ENCODE peak calls at places on chromosomes 7 and 10, in eight cellular contexts. O is SJSA1; I is DMS 273 treated with DMSO at 0.1 percent for 48 hours; J is PC-3; X is T-helper 2 cell treated with Interferon-gamma antibody and Interleukin-4, amounts not matched to agents 5 μg/mL and 100 μg/mL, for 36 hours; C is stimulated activated CD4-positive, alpha-beta T cell treated with anti-CD3 and anti-CD28 coated beads, Interleukin-4, amount 100 ng/mL, for 1 hour; R is hippocampal formation; U is myocyte. Q is an unnamed sample.

GRCh38 chr7:88357794-88358533 is 51.3 kb upstream of the STEAP4 start:
- DNase-seq in O (no peak), I (no peak), J (peak; percentile 54), X (no peak), C (no peak), R (no peak), U (peak; percentile 49), Q (no peak)

GRCh38 chr7:117997862-117998825 is 124.9 kb upstream of the CTTNBP2 start:
- DNase-seq in O (peak; percentile 87), I (no peak), J (peak; percentile 78), X (no peak), C (no peak), R (no peak), U (no peak), Q (no peak)

GRCh38 chr10:93751832-93752231 is 5.9 kb upstream of the LGI1 start:
- DNase-seq in O (peak; percentile 17), I (no peak), J (peak; percentile 22), X (no peak), C (peak; percentile 9), R (no peak), U (peak; percentile 30), Q (no peak)

GRCh38 chr10:102419561-102420442 is 834 bp upstream of the FBXL15 start:
- DNase-seq in O (peak; percentile 47), I (no peak), J (peak; percentile 39), X (peak; percentile 80), C (peak; percentile 71), R (peak; percentile 52), U (no peak), Q (peak; percentile 58)

GRCh38 chr7:132402751-132403245 is 173.5 kb downstream of the PLXNA4 start:
- DNase-seq in O (no peak), I (no peak), J (no peak), X (no peak), C (no peak), R (no peak), U (no peak), Q (no peak)

GRCh38 chr10:27258838-27259532 is 18.4 kb upstream of the ACBD5 start:
- DNase-seq in O (no peak), I (no peak), J (no peak), X (no peak), C (peak; percentile 27), R (peak; percentile 5), U (no peak), Q (no peak)

GRCh38 chr7:7177044-7177517 is 5.3 kb upstream of the C1GALT1 start:
- DNase-seq in O (peak; percentile 87), I (no peak), J (peak; percentile 98), X (no peak), C (no peak), R (no peak), U (no peak), Q (no peak)

GRCh38 chr7:74302745-74303221 is 13.6 kb downstream of the CLIP2 start:
- DNase-seq in O (no peak), I (no peak), J (no peak), X (no peak), C (no peak), R (no peak), U (peak; percentile 81), Q (no peak)

GRCh38 chr7:155725073-155725346 is 80.5 kb downstream of the RBM33 start:
- DNase-seq in O (no peak), I (no peak), J (no peak), X (no peak), C (no peak), R (no peak), U (no peak), Q (no peak)

GRCh38 chr7:54831046-54831643 is 72.1 kb upstream of the SEC61G start:
- DNase-seq in O (peak; percentile 74), I (no peak), J (peak; percentile 91), X (no peak), C (no peak), R (no peak), U (no peak), Q (no peak)

GRCh38 chr7:5679741-5680473 is 101.6 kb downstream of the RNF216 start:
- DNase-seq in O (no peak), I (no peak), J (no peak), X (no peak), C (no peak), R (peak; percentile 57), U (no peak), Q (no peak)

GRCh38 chr7:139768249-139768824 is 9.5 kb downstream of the HIPK2 start:
- DNase-seq in O (no peak), I (no peak), J (no peak), X (no peak), C (no peak), R (no peak), U (no peak), Q (no peak)

GRCh38 chr7:29315302-29316270 is 121.0 kb downstream of the CHN2 start:
- DNase-seq in O (no peak), I (no peak), J (no peak), X (no peak), C (no peak), R (no peak), U (no peak), Q (no peak)

GRCh38 chr7:75663302-75663907 is 75.3 kb downstream of the HIP1 start:
- DNase-seq in O (no peak), I (no peak), J (no peak), X (no peak), C (no peak), R (no peak), U (no peak), Q (no peak)

GRCh38 chr7:151008511-151009323 is 15.6 kb downstream of the ATG9B start:
- DNase-seq in O (peak; percentile 30), I (no peak), J (no peak), X (peak; percentile 75), C (peak; percentile 87), R (no peak), U (no peak), Q (no peak)

GRCh38 chr10:110336111-110336721 is 31.5 kb upstream of the SMNDC1 start:
- DNase-seq in O (peak; percentile 94), I (no peak), J (peak; percentile 89), X (no peak), C (no peak), R (no peak), U (peak; percentile 90), Q (no peak)